ENCODE peak calls at places on chromosomes 6 and 20, in eight cellular contexts. T is NCI-H1417; O is A172; J is HTR-8/SVneo; M is occipital lobe; F is astrocyte of the spinal cord; C is activated effector memory CD4-positive, alpha-beta T cell treated with anti-CD3 and anti-CD28 coated beads, Interleukin-2, amount 50 U/mL, for 16 hours; W is RCC 7860. U is an unnamed sample.

GRCh38 chr6:157645201-157645795 is 177.7 kb upstream of the SNX9 start:
- DNase-seq in T (no peak), O (no peak), J (no peak), M (no peak), F (no peak), C (no peak), W (no peak), U (no peak)

GRCh38 chr6:163720005-163720404 is 305.5 kb downstream of the QKI start:
- DNase-seq in T (peak; percentile 89), O (no peak), J (no peak), M (no peak), F (no peak), C (no peak), W (no peak), U (no peak)

GRCh38 chr6:145453376-145453775 is 281.9 kb downstream of the EPM2A start:
- DNase-seq in T (peak; percentile 15), O (no peak), J (no peak), M (no peak), F (no peak), C (no peak), W (no peak), U (no peak)

GRCh38 chr6:165991341-165991740 is 176.3 kb downstream of the TBXT start:
- DNase-seq in T (no peak), O (no peak), J (no peak), M (no peak), F (no peak), C (no peak), W (no peak), U (no peak)

GRCh38 chr6:6788394-6789020 is 200.0 kb downstream of the LY86 start:
- DNase-seq in T (peak; percentile 3), O (no peak), J (no peak), M (no peak), F (no peak), C (no peak), W (no peak), U (no peak)

GRCh38 chr6:41000248-41000647 is 38.8 kb downstream of the UNC5CL start:
- DNase-seq in T (no peak), O (no peak), J (no peak), M (no peak), F (no peak), C (no peak), W (no peak), U (no peak)

GRCh38 chr6:138035070-138035469 is 72.1 kb downstream of the PERP start:
- DNase-seq in T (peak; percentile 51), O (no peak), J (no peak), M (no peak), F (no peak), C (no peak), W (no peak), U (no peak)

GRCh38 chr20:33372993-33373441 is 28.3 kb downstream of the CDK5RAP1 start:
- DNase-seq in T (no peak), O (no peak), J (no peak), M (no peak), F (no peak), C (no peak), W (no peak), U (no peak)

GRCh38 chr6:13273931-13274706 is 54.2 kb downstream of the TBC1D7 start:
- DNase-seq in T (no peak), O (no peak), J (no peak), M (no peak), F (no peak), C (peak; percentile 84), W (peak; percentile 64), U (no peak)

U was measured in midbrain.